ENCODE peak calls at places on chromosomes 1 and 21, in four cellular contexts. T is HCT116, D is uterus, P is body of pancreas. C is an unnamed sample.

GRCh38 chr1:183139281-183139942 is 46.7 kb upstream of the LAMC2 start:
- DNase-seq in P (no peak), D (no peak), T (no peak), C (no peak)

GRCh38 chr1:94966033-94966432 is 39.1 kb upstream of the CNN3 start:
- DNase-seq in P (no peak), T (no peak), D (no peak), C (no peak)

GRCh38 chr1:8554956-8555534 is 237.1 kb downstream of the SLC45A1 start:
- DNase-seq in T (no peak), P (peak; percentile 34), D (peak; percentile 64), C (no peak)

GRCh38 chr1:205435904-205436573 is 14.2 kb upstream of the LEMD1 start:
- DNase-seq in T (no peak), D (no peak), P (no peak), C (no peak)

GRCh38 chr1:227788279-227789041 is 27.0 kb upstream of the PRSS38 start:
- DNase-seq in D (no peak), P (peak; percentile 33), T (peak; percentile 38), C (no peak)

GRCh38 chr1:206507395-206508129 is at the start of gene RASSF5:
- DNase-seq in P (peak; percentile 93), T (no peak), D (peak; percentile 76), C (peak; percentile 86)

GRCh38 chr21:43881918-43882317 is 16.9 kb downstream of the AGPAT3 start:
- DNase-seq in T (no peak), P (no peak), D (no peak), C (no peak)

GRCh38 chr1:159205225-159205624 is 550 bp downstream of the ACKR1 start:
- DNase-seq in T (no peak), P (no peak), D (no peak), C (no peak)

GRCh38 chr21:36499578-36500471 is 19.9 kb upstream of the CLDN14 start:
- DNase-seq in D (no peak), T (no peak), P (peak; percentile 50), C (peak; percentile 39)

GRCh38 chr1:3461934-3462275 is 7.4 kb downstream of the ARHGEF16 start:
- DNase-seq in T (no peak), P (no peak), D (no peak), C (no peak)

GRCh38 chr1:89451011-89451410 is 73.6 kb upstream of the LRRC8B start:
- DNase-seq in D (no peak), P (no peak), T (no peak), C (no peak)

GRCh38 chr1:164707868-164708331 is 148.9 kb downstream of the PBX1 start:
- DNase-seq in D (peak; percentile 47), P (peak; percentile 48), T (peak; percentile 6), C (no peak)

GRCh38 chr1:156160744-156161181 is 7.4 kb downstream of the SEMA4A start:
- DNase-seq in D (peak; percentile 92), P (peak; percentile 67), T (no peak), C (peak; percentile 75)
- TF ChIP-seq POLR2A in D (no peak), P (no peak), T (no peak), C (no peak)

GRCh38 chr1:171221665-171222591 is 26.4 kb upstream of the FMO1 start:
- DNase-seq in T (no peak), D (no peak), P (no peak), C (no peak)

GRCh38 chr1:171220551-171221175 is 27.6 kb upstream of the FMO1 start:
- DNase-seq in T (no peak), D (no peak), P (no peak), C (no peak)

GRCh38 chr1:171219751-171220385 is 28.4 kb upstream of the FMO1 start:
- DNase-seq in D (no peak), T (no peak), P (no peak), C (no peak)

GRCh38 chr1:171226757-171227370 is 21.4 kb upstream of the FMO1 start:
- DNase-seq in T (peak; percentile 42), P (peak; percentile 45), D (peak; percentile 50), C (peak; percentile 47)

GRCh38 chr1:171222961-171223360 is 25.3 kb upstream of the FMO1 start:
- DNase-seq in T (no peak), P (no peak), D (no peak), C (no peak)
- H3K4me1 ChIP-seq in T (no peaks in the 10 kb centered on the region), P (peaks cover 19% of the 10 kb centered on the region), D (no peaks in the 10 kb centered on the region), C (peaks cover 13% of the 10 kb centered on the region)

GRCh38 chr1:167538657-167539056 is 14.9 kb downstream of the CREG1 start:
- DNase-seq in P (no peak), D (no peak), T (no peak), C (no peak)
- TF ChIP-seq CTCF in P (no peak), D (no peak), T (no peak), C (no peak)

GRCh38 chr1:153728305-153729066 is 636 bp downstream of the INTS3 start:
- DNase-seq in T (no peak), D (peak; percentile 76), P (peak; percentile 44), C (peak; percentile 41)

GRCh38 chr1:153730468-153730988 is 2.7 kb downstream of the INTS3 start:
- DNase-seq in D (no peak), T (no peak), P (no peak), C (no peak)

GRCh38 chr1:153723687-153724086 is 4.2 kb upstream of the INTS3 start:
- DNase-seq in P (no peak), D (no peak), T (no peak), C (no peak)

DNA sequence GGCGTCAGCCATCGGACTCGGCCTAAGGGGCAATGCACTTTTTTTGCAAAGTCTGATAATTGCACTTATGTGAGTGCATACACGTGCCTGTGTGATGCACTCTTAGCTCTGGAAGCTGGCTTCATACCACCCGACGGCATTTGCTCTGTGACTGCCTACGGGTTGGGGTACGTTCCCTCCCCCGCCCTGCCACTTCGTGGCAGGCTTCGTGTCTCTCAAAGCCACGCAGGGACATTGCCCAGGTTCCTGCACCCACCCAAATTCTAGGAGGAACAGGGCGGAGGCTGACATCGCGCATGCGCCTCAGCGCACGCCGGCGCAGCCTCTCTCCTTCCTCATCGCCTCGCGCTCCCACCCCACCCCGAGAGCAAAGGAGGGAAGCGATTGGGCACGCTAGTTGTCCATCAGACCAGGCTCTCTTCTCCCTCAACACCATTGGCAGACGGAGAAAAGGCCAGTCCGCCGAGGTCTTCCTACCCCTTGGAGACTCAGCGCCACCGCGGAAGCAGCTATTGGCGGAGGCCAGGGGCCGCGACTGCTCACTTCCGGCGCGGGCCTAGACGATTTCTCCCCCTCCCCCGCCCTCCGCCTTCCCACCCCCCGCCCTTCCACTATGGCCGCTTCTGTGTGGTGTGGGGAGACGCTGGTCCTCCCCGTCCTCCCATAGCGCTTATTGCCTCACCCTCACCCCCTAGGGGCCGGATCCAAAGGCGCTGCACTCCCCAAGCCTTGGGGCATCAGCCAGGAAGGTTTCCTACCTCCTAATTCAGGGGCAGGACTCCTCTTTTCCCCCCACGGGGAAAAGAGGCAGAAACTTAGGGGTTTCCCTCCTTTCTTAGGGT is at the start of gene INTS3:
- DNase-seq in P (peak; percentile 99), T (peak; percentile 99), D (peak; percentile 100), C (peak; percentile 100)
- TF ChIP-seq POLR2A in P (peak; percentile 83), T (peak; percentile 47), D (peak; percentile 42), C (peak; percentile 70)

GRCh38 chr1:18917071-18917799 is 14.9 kb upstream of the ALDH4A1 start:
- DNase-seq in D (no peak), P (no peak), T (no peak), C (no peak)
- H3K4me1 ChIP-seq in D (no peaks in the 10 kb centered on the region), P (peaks cover 14% of the 10 kb centered on the region), T (peaks cover 14% of the 10 kb centered on the region), C (peaks cover 12% of the 10 kb centered on the region)